ENCODE peak calls at places on chromosomes 5 and 9, in nine cellular contexts. E, Q, B, X, A, K, V, N and D are unnamed samples.

GRCh38 chr5:181189962-181190710 is 14.9 kb downstream of the TRIM7 start:
- DNase-seq in E (no peak), Q (peak), B (peak), X (peak), A (peak), K (no peak), V (no peak), N (peak), D (no peak)

GRCh38 chr5:7805379-7805778 is 45.6 kb downstream of the CFAP90 start:
- DNase-seq in E (no peak), Q (peak), B (peak), X (no peak), A (no peak), K (no peak), V (no peak), N (no peak), D (no peak)

GRCh38 chr5:73902327-73903051 is 276.5 kb downstream of the ARHGEF28 start:
- DNase-seq in E (no peak), Q (peak), B (peak), X (no peak), A (no peak), K (peak), V (no peak), N (no peak), D (peak)

GRCh38 chr9:137619240-137620090 is 660 bp downstream of the EHMT1 start:
- DNase-seq in E (peak), Q (peak), B (peak), X (peak), A (no peak), K (no peak), V (no peak), N (no peak), D (no peak)

GRCh38 chr9:133121200-133122166 is at the start of gene RALGDS:
- DNase-seq in E (peak), Q (peak), B (peak), X (peak), A (peak), K (peak), V (peak), N (peak), D (no peak)

GRCh38 chr5:107523019-107523680 is 147.6 kb downstream of the EFNA5 start:
- DNase-seq in E (no peak), Q (no peak), B (no peak), X (no peak), A (no peak), K (no peak), V (no peak), N (no peak), D (no peak)

GRCh38 chr5:54551906-54552305 is 34.3 kb downstream of the SNX18 start:
- DNase-seq in E (no peak), Q (no peak), B (peak), X (no peak), A (no peak), K (no peak), V (no peak), N (no peak), D (no peak)

GRCh38 chr5:160198148-160198545 is 31.2 kb upstream of the FABP6 start:
- DNase-seq in E (peak), Q (no peak), B (no peak), X (no peak), A (no peak), K (no peak), V (peak), N (no peak), D (no peak)

GRCh38 chr5:58455495-58455894 is 4.4 kb downstream of the PLK2 start:
- DNase-seq in E (no peak), Q (no peak), B (no peak), X (no peak), A (no peak), K (no peak), V (no peak), N (no peak), D (no peak)

GRCh38 chr5:39570418-39571027 is 145.7 kb upstream of the DAB2 start:
- DNase-seq in E (no peak), Q (peak), B (peak), X (no peak), A (no peak), K (peak), V (no peak), N (no peak), D (no peak)

GRCh38 chr5:150481972-150482406 is 25.9 kb upstream of the NDST1 start:
- DNase-seq in E (no peak), Q (no peak), B (no peak), X (no peak), A (no peak), K (no peak), V (no peak), N (no peak), D (no peak)

GRCh38 chr9:114419796-114420195 is 32.0 kb upstream of the AKNA start:
- DNase-seq in E (no peak), Q (no peak), B (no peak), X (no peak), A (no peak), K (no peak), V (no peak), N (no peak), D (no peak)

GRCh38 chr9:127987103-127987614 is 6.4 kb upstream of the EEIG1 start:
- DNase-seq in E (peak), Q (peak), B (no peak), X (no peak), A (no peak), K (no peak), V (no peak), N (no peak), D (no peak)

GRCh38 chr9:90970603-90971002 is 169.0 kb downstream of the SYK start:
- DNase-seq in E (no peak), Q (peak), B (peak), X (no peak), A (no peak), K (no peak), V (no peak), N (no peak), D (no peak)

GRCh38 chr5:174384509-174384947 is 339.0 kb downstream of the NSG2 start:
- DNase-seq in E (no peak), Q (peak), B (no peak), X (peak), A (no peak), K (no peak), V (no peak), N (no peak), D (no peak)

GRCh38 chr9:84325347-84325982 is 15.1 kb downstream of the SLC28A3 start:
- DNase-seq in E (no peak), Q (peak), B (no peak), X (no peak), A (no peak), K (no peak), V (no peak), N (no peak), D (no peak)

GRCh38 chr9:5596173-5596572 is 32.7 kb upstream of the RIC1 start:
- DNase-seq in E (no peak), Q (no peak), B (no peak), X (no peak), A (no peak), K (no peak), V (no peak), N (no peak), D (no peak)

GRCh38 chr5:136213919-136214493 is 21.0 kb upstream of the SMIM32 start:
- DNase-seq in E (no peak), Q (no peak), B (no peak), X (no peak), A (no peak), K (no peak), V (no peak), N (no peak), D (no peak)

GRCh38 chr9:124381073-124381945 is 33.9 kb downstream of the PSMB7 start:
- DNase-seq in E (no peak), Q (peak), B (no peak), X (no peak), A (no peak), K (no peak), V (no peak), N (no peak), D (no peak)

GRCh38 chr9:129639034-129639630 is 2.8 kb downstream of the ASB6 start:
- DNase-seq in E (peak), Q (no peak), B (no peak), X (no peak), A (no peak), K (no peak), V (no peak), N (no peak), D (no peak)

GRCh38 chr5:151224372-151224771 is 480 bp upstream of the CCDC69 start:
- DNase-seq in E (no peak), Q (no peak), B (peak), X (no peak), A (no peak), K (no peak), V (no peak), N (no peak), D (no peak)

GRCh38 chr9:38342096-38342495 is 50.4 kb upstream of the ALDH1B1 start:
- DNase-seq in E (no peak), Q (peak), B (no peak), X (no peak), A (no peak), K (no peak), V (no peak), N (no peak), D (no peak)

GRCh38 chr5:170273968-170274710 is 23.4 kb downstream of the LCP2 start:
- DNase-seq in E (no peak), Q (peak), B (peak), X (no peak), A (peak), K (no peak), V (peak), N (no peak), D (no peak)

GRCh38 chr9:12988259-12988658 is 213.4 kb downstream of the LURAP1L start:
- DNase-seq in E (no peak), Q (no peak), B (no peak), X (no peak), A (no peak), K (no peak), V (no peak), N (no peak), D (no peak)

GRCh38 chr9:72980600-72981265 is 27.9 kb upstream of the ALDH1A1 start:
- DNase-seq in E (no peak), Q (no peak), B (no peak), X (no peak), A (no peak), K (no peak), V (no peak), N (no peak), D (no peak)

GRCh38 chr9:72981433-72981832 is 28.6 kb upstream of the ALDH1A1 start:
- DNase-seq in E (no peak), Q (no peak), B (no peak), X (no peak), A (no peak), K (no peak), V (no peak), N (no peak), D (no peak)

GRCh38 chr9:72980183-72980582 is 27.3 kb upstream of the ALDH1A1 start:
- DNase-seq in E (no peak), Q (no peak), B (no peak), X (no peak), A (no peak), K (no peak), V (no peak), N (no peak), D (no peak)

GRCh38 chr9:72978724-72979123 is 25.9 kb upstream of the ALDH1A1 start:
- DNase-seq in E (no peak), Q (peak), B (no peak), X (no peak), A (no peak), K (no peak), V (no peak), N (no peak), D (no peak)

GRCh38 chr9:72979405-72980100 is 26.7 kb upstream of the ALDH1A1 start:
- DNase-seq in E (no peak), Q (no peak), B (no peak), X (no peak), A (no peak), K (no peak), V (no peak), N (no peak), D (no peak)
- H3K27ac ChIP-seq in E (no peak), Q (no peak), B (no peak), X (no peak), A (no peak), K (no peak), V (no peak), N (no peak), D (no peak)

GRCh38 chr5:143006511-143006910 is 236.3 kb downstream of the ARHGAP26 start:
- DNase-seq in E (no peak), Q (peak), B (peak), X (no peak), A (no peak), K (no peak), V (no peak), N (no peak), D (no peak)
- H3K27ac ChIP-seq in E (no peak), Q (no peak), B (no peak), X (peak), A (no peak), K (no peak), V (no peak), N (no peak), D (no peak)

DNA sequence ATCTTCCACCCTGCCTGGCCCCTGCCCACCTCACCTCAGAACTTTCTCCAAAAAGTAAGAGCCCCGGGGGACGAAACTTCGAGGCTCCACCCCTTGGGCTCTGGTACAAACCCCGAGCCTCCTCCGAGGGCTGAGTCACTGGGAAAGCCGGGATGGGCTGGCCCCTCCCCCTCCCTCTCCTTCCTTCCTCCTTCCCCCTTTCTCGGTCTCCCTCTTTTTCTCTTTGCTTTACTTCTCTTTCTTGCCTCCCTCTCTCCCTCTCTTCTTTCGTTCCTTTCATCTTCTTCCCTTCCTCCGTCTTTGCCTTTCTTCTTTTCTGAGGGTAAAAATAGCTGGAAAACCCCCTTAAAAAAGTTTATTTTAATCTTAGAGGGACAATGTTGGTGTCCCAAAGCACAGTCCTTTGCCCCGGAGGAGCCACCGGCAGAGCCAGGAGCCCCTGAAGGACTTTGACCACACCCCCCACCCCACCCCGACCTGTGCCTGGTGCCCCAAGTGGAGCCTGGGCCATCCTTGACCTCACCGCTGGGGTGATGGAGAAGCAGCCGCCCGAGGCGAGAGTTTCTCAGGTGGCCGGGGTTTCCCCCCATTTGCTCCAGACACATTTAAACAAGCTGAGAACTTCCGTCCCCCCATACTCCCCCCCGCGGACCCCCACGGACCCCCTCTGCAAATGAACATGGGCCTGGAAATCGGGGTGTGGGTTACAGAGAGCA is 5.7 kb upstream of the NOTCH1 start:
- DNase-seq in E (no peak), Q (peak), B (no peak), X (peak), A (no peak), K (no peak), V (peak), N (no peak), D (no peak)
- H3K27ac ChIP-seq in E (no peak), Q (peak), B (no peak), X (peak), A (no peak), K (no peak), V (no peak), N (peak), D (no peak)

DNA sequence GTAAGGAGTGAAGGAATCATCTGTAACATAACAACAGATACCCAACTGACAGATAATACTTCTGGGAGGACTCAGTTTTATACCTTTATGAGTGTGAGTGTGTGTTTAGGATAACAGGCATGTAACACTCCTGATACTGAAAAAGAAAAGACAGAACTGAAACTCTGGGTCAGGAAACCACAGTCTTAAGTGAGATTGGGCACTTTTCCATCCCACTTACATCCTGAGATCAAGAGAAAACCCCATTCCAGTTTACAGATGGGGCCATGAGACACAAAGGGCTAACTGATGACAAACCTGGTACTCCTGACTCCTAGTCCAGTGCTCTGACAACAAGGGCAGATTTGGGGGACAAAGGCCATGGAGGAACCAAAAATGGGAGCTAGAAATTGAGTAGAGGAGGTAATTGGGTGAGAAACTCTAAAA is 18.0 kb downstream of the IL5 start:
- DNase-seq in E (no peak), Q (no peak), B (peak), X (no peak), A (no peak), K (no peak), V (no peak), N (no peak), D (no peak)
- H3K27ac ChIP-seq in E (no peak), Q (no peak), B (no peak), X (no peak), A (no peak), K (no peak), V (no peak), N (no peak), D (no peak)